ENCODE peak calls at places on chromosome 17, in eight cellular contexts. J, T, M, G, A, R, H and E are unnamed samples.

GRCh38 chr17:17080781-17081180 is 38.5 kb downstream of the MPRIP start:
- DNase-seq in T (no peak), A (no peak), J (no peak), M (no peak), G (no peak), H (no peak), R (no peak), E (no peak)

GRCh38 chr17:53950858-53951250 is 128.1 kb downstream of the KIF2B start:
- DNase-seq in M (no peak), T (no peak), G (no peak), A (no peak), R (no peak), J (no peak), H (no peak), E (no peak)

GRCh38 chr17:35795007-35795870 is at the start of gene MMP28:
- DNase-seq in G (peak; percentile 21), H (peak; percentile 32), R (no peak), M (no peak), A (peak; percentile 79), T (peak; percentile 12), J (no peak), E (no peak)

GRCh38 chr17:2233441-2233947 is 70.1 kb downstream of the SMG6 start:
- DNase-seq in M (no peak), A (peak; percentile 57), H (no peak), T (no peak), G (peak; percentile 93), J (no peak), R (peak; percentile 50), E (peak; percentile 97)

GRCh38 chr17:1724351-1724868 is at the start of gene WDR81:
- DNase-seq in J (peak; percentile 86), G (peak; percentile 70), R (no peak), H (peak; percentile 80), M (peak; percentile 50), T (peak; percentile 85), A (peak; percentile 94), E (peak; percentile 82)

GRCh38 chr17:79041723-79042420 is 17.9 kb downstream of the C1QTNF1 start:
- DNase-seq in R (no peak), M (no peak), G (no peak), H (no peak), A (no peak), J (no peak), T (no peak), E (peak; percentile 72)

GRCh38 chr17:72255481-72255880 is 134.7 kb downstream of the SOX9 start:
- DNase-seq in G (peak; percentile 44), T (no peak), R (no peak), M (no peak), J (no peak), H (no peak), A (no peak), E (no peak)

GRCh38 chr17:49861150-49861884 is 13.4 kb upstream of the TAC4 start:
- DNase-seq in J (peak; percentile 48), M (no peak), G (peak; percentile 64), T (peak; percentile 51), R (peak; percentile 40), A (peak; percentile 89), H (peak; percentile 46), E (peak; percentile 40)

GRCh38 chr17:69757794-69758430 is 317.1 kb upstream of the KCNJ16 start:
- DNase-seq in A (peak; percentile 51), T (no peak), R (peak; percentile 65), H (no peak), G (no peak), J (no peak), M (no peak), E (peak; percentile 97)

GRCh38 chr17:63621684-63622570 is at the start of gene MAP3K3:
- DNase-seq in M (peak; percentile 98), G (peak; percentile 100), H (peak; percentile 94), T (peak; percentile 90), J (peak; percentile 97), R (peak; percentile 100), A (peak; percentile 99), E (peak; percentile 100)